ENCODE peak calls at places on chromosomes 1 and 21, in six cellular contexts. V is GM23338, P is neural progenitor cell, D is NT2/D1, L is transverse colon, W is cardiac muscle cell. U is an unnamed sample.

GRCh38 chr1:1669468-1670440 is 10.9 kb upstream of the CDK11B start:
- DNase-seq in V (no peak), P (no peak), D (no peak), L (no peak), W (no peak), U (no peak)

GRCh38 chr1:94741956-94742355 is 78.2 kb upstream of the SLC44A3 start:
- DNase-seq in V (no peak), P (no peak), D (no peak), L (no peak), W (no peak), U (no peak)

GRCh38 chr21:46112731-46113215 is 14.9 kb downstream of the COL6A2 start:
- DNase-seq in V (no peak), P (no peak), D (no peak), L (peak; percentile 6), W (no peak), U (no peak)

GRCh38 chr1:228058981-228059535 is 23.4 kb upstream of the ARF1 start:
- DNase-seq in V (peak; percentile 42), P (no peak), D (no peak), L (no peak), W (no peak), U (no peak)

GRCh38 chr1:248686815-248687214 is 15.8 kb downstream of the OR14I1 start:
- DNase-seq in V (no peak), P (no peak), D (no peak), L (peak; percentile 25), W (no peak), U (no peak)

GRCh38 chr1:171611306-171611705 is 10.7 kb upstream of the MYOCOS start:
- DNase-seq in V (no peak), P (no peak), D (no peak), L (no peak), W (no peak), U (no peak)

GRCh38 chr1:20530901-20531300 is 21.5 kb upstream of the FAM43B start:
- DNase-seq in V (no peak), P (no peak), D (no peak), L (no peak), W (no peak), U (no peak)

GRCh38 chr21:42541174-42541573 is 27.5 kb downstream of the SLC37A1 start:
- DNase-seq in V (no peak), P (no peak), D (no peak), L (no peak), W (no peak), U (no peak)

GRCh38 chr1:55061706-55062321 is 22.5 kb downstream of the PCSK9 start:
- DNase-seq in V (no peak), P (no peak), D (no peak), L (no peak), W (no peak), U (no peak)

GRCh38 chr1:248811514-248812490 is 13.9 kb downstream of the SH3BP5L start:
- DNase-seq in V (peak; percentile 56), P (no peak), D (no peak), L (no peak), W (no peak), U (no peak)

GRCh38 chr1:202029171-202029665 is 18.8 kb downstream of the ELF3 start:
- DNase-seq in V (no peak), P (no peak), D (no peak), L (no peak), W (peak; percentile 51), U (no peak)

GRCh38 chr1:86016076-86016746 is 140.4 kb downstream of the COL24A1 start:
- DNase-seq in V (no peak), P (no peak), D (no peak), L (no peak), W (no peak), U (no peak)

GRCh38 chr1:111720977-111721670 is 18.1 kb downstream of the INKA2 start:
- DNase-seq in V (peak; percentile 39), P (no peak), D (no peak), L (no peak), W (no peak), U (no peak)

GRCh38 chr1:147600119-147601111 is 59.1 kb downstream of the BCL9 start:
- DNase-seq in V (peak; percentile 23), P (no peak), D (no peak), L (no peak), W (peak; percentile 23), U (no peak)

GRCh38 chr1:26692211-26692792 is 3.5 kb upstream of the ARID1A start:
- DNase-seq in V (peak; percentile 90), P (peak; percentile 93), D (peak; percentile 84), L (peak; percentile 90), W (peak; percentile 96), U (no peak)

GRCh38 chr1:59730302-59730701 is 84.4 kb upstream of the HOOK1 start:
- DNase-seq in V (no peak), P (no peak), D (no peak), L (no peak), W (peak; percentile 47), U (no peak)

GRCh38 chr1:13749543-13750307 is 49.7 kb downstream of the PRDM2 start:
- DNase-seq in V (peak; percentile 69), P (peak; percentile 82), D (no peak), L (peak; percentile 70), W (peak; percentile 61), U (no peak)

GRCh38 chr1:110069302-110070281 is 880 bp downstream of the ALX3 start:
- DNase-seq in V (peak; percentile 58), P (peak; percentile 68), D (no peak), L (no peak), W (no peak), U (no peak)

GRCh38 chr1:28449904-28450303 is 55.9 kb upstream of the RCC1 start:
- DNase-seq in V (no peak), P (no peak), D (no peak), L (no peak), W (peak; percentile 61), U (no peak)

GRCh38 chr1:41327383-41327999 is 33.7 kb upstream of the FOXO6 start:
- DNase-seq in V (no peak), P (no peak), D (no peak), L (no peak), W (no peak), U (no peak)

GRCh38 chr1:179550753-179551682 is 24.7 kb downstream of the NPHS2 start:
- DNase-seq in V (no peak), P (no peak), D (no peak), L (no peak), W (peak; percentile 91), U (no peak)

GRCh38 chr21:43902441-43902840 is 37.4 kb downstream of the AGPAT3 start:
- DNase-seq in V (no peak), P (no peak), D (no peak), L (no peak), W (peak; percentile 85), U (no peak)

GRCh38 chr1:151371340-151371739 is 1.2 kb downstream of the SELENBP1 start:
- DNase-seq in V (no peak), P (no peak), D (no peak), L (peak; percentile 69), W (peak; percentile 69), U (no peak)
- H3K4me1 ChIP-seq in V (peaks cover 16% of the 10 kb centered on the region), P (peaks cover 26% of the 10 kb centered on the region), D (peaks cover 25% of the 10 kb centered on the region), L (peaks cover 46% of the 10 kb centered on the region), W (peaks cover 19% of the 10 kb centered on the region), U (peaks cover 3% of the 10 kb centered on the region)

GRCh38 chr21:31874817-31875216 is 2.0 kb downstream of the HUNK start:
- DNase-seq in V (peak; percentile 55), P (peak; percentile 56), D (no peak), L (peak; percentile 26), W (no peak), U (no peak)
- H3K4me3 ChIP-seq in V (peak overlapping the region; percentile 85), P (peak overlapping the region; percentile 99), D (peak overlapping the region; percentile 43), L (no peak overlapping the region), W (peak overlapping the region; percentile 95), U (peak overlapping the region; percentile 51)

GRCh38 chr1:151827853-151828252 is 3.7 kb downstream of the RORC start:
- DNase-seq in V (no peak), P (no peak), D (no peak), L (no peak), W (no peak), U (no peak)

GRCh38 chr1:151828931-151829330 is 2.7 kb downstream of the RORC start:
- DNase-seq in V (peak; percentile 88), P (peak; percentile 88), D (peak; percentile 77), L (no peak), W (peak; percentile 84), U (no peak)

GRCh38 chr1:151825204-151825603 is 6.4 kb downstream of the RORC start:
- DNase-seq in V (no peak), P (no peak), D (no peak), L (no peak), W (no peak), U (no peak)

GRCh38 chr1:151823175-151823574 is 8.4 kb downstream of the RORC start:
- DNase-seq in V (no peak), P (no peak), D (no peak), L (no peak), W (no peak), U (no peak)

DNA sequence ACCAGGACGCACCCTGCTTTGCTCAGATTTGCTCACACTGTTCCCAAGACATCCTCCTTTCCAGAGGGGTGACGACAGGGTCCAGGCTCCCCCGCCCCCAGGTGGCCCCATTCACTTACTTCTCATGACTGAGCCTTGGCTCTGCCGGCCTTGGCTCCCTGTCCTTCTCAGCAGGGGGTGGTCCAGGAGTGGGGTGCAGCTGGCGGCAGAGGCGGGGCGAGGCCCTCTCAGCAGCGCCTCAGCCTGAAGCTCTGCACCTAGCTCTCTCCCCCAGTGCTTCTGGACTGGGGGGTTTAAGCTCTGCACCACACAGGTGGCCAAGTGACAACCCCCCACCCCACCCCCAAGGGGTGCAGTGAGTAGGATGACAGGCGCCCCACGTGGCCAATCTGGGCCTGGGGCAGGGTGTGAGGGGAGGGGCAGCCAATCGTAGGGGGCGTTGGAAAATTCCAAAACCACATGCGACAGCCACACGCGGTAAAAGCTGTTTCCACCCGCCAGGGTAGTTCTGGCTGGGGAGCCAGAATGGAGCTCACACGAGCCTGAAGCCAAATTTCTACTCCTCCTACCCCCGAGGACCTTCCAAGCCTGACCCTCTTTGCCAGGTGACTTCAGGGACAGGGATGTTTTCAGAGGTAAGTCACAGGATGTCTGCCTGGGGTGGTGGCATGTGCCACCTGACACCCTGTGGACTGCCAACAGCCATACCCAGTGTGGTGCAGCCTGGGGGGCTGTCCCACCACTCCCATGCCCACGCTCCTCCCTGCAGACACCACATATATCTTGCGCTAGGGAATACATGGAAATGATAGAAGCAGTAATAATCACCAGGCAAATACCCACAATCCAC is 5.6 kb downstream of the RORC start:
- DNase-seq in V (peak; percentile 65), P (peak; percentile 18), D (no peak), L (peak; percentile 40), W (no peak), U (no peak)
- H3K4me1 ChIP-seq in V (peaks cover 44% of the 10 kb centered on the region), P (peaks cover 13% of the 10 kb centered on the region), D (peaks cover 49% of the 10 kb centered on the region), L (peaks cover 6% of the 10 kb centered on the region), W (no peaks in the 10 kb centered on the region), U (peaks cover 21% of the 10 kb centered on the region)

DNA sequence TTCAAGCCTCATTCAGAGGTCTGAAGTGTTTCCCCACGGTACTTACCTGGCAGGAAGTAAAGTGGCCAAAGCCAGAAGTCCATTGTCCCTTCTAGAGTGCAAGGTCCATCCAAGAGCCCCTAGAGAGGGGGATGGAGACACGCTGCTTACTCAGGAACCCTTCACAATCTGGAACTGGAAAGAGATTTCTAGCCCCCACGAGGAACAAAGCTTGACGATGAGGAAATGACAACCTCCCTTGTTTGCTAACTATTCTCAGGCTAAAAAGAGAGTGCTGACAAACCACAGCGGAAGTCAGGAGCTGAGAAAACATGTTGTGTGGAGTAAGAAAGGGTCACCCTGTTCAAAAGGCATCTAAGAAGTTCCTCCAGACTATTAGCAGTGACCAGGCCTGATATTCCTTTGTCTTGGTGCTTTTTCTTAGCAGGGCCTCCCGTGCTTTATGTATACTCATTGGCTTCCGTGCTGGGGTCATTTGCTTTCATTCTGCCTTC is at the start of gene FCMR:
- DNase-seq in V (no peak), P (no peak), D (no peak), L (peak; percentile 41), W (peak; percentile 66), U (no peak)
- H3K4me3 ChIP-seq in V (no peak within 1 kb of the TSS), P (no peak within 1 kb of the TSS), D (no peak within 1 kb of the TSS), L (no peak within 1 kb of the TSS), W (no peak within 1 kb of the TSS), U (no peak within 1 kb of the TSS)

U was measured in iPS DF 6.9.